ENCODE peak calls at places on chromosomes 2 and 18, in six cellular contexts. X, L, K, T, Y and V are unnamed samples.
A peak's percentile ranks its signal among the peaks of the same experiment; 100 is the strongest.

GRCh38 chr2:168611896-168612650 is 156.0 kb downstream of the CERS6 start:
- DNase-seq in X (no peak), L (no peak), K (no peak), T (no peak), Y (no peak), V (no peak)

GRCh38 chr2:196318517-196319377 is 147.4 kb upstream of the STK17B start:
- DNase-seq in X (no peak), L (no peak), K (no peak), T (no peak), Y (no peak), V (no peak)

GRCh38 chr2:37366773-37367172 is 22.3 kb downstream of the QPCT start:
- DNase-seq in X (no peak), L (no peak), K (no peak), T (no peak), Y (no peak), V (no peak)

GRCh38 chr2:134217924-134218323 is 35.9 kb upstream of the MGAT5 start:
- DNase-seq in X (no peak), L (no peak), K (no peak), T (no peak), Y (peak; percentile 17), V (no peak)

GRCh38 chr2:178413472-178414265 is 37.3 kb downstream of the PRKRA start:
- DNase-seq in X (peak; percentile 69), L (peak; percentile 81), K (peak; percentile 35), T (peak; percentile 89), Y (peak; percentile 81), V (peak; percentile 86)

GRCh38 chr2:174863183-174863582 is 98.9 kb upstream of the CHRNA1 start:
- DNase-seq in X (no peak), L (no peak), K (no peak), T (no peak), Y (no peak), V (no peak)

GRCh38 chr18:23237524-23238151 is 102.4 kb downstream of the CABLES1 start:
- DNase-seq in X (peak; percentile 45), L (peak; percentile 87), K (no peak), T (peak; percentile 85), Y (peak; percentile 56), V (peak; percentile 45)

GRCh38 chr2:168245074-168245825 is 2.1 kb downstream of the STK39 start:
- DNase-seq in X (no peak), L (no peak), K (no peak), T (no peak), Y (no peak), V (no peak)

GRCh38 chr2:19187323-19188020 is 171.0 kb downstream of the OSR1 start:
- DNase-seq in X (no peak), L (no peak), K (no peak), T (no peak), Y (no peak), V (no peak)

GRCh38 chr2:85853499-85854165 is 35.2 kb downstream of the ST3GAL5 start:
- DNase-seq in X (no peak), L (no peak), K (no peak), T (no peak), Y (peak; percentile 61), V (no peak)

GRCh38 chr2:101418704-101419663 is 31.7 kb upstream of the CREG2 start:
- DNase-seq in X (peak; percentile 22), L (peak; percentile 69), K (no peak), T (peak; percentile 73), Y (peak; percentile 82), V (peak; percentile 84)

GRCh38 chr2:61670591-61671503 is 132.7 kb upstream of the XPO1 start:
- DNase-seq in X (peak; percentile 2), L (no peak), K (no peak), T (peak; percentile 79), Y (peak; percentile 47), V (peak; percentile 23)

GRCh38 chr2:14884651-14885050 is 252.1 kb downstream of the LRATD1 start:
- DNase-seq in X (no peak), L (no peak), K (no peak), T (no peak), Y (no peak), V (no peak)

GRCh38 chr2:176395273-176395854 is 126.1 kb downstream of the MTX2 start:
- DNase-seq in X (no peak), L (no peak), K (no peak), T (no peak), Y (no peak), V (no peak)

GRCh38 chr2:190859347-190860297 is 21.0 kb upstream of the GLS start:
- DNase-seq in X (no peak), L (no peak), K (no peak), T (no peak), Y (no peak), V (peak; percentile 30)

GRCh38 chr2:67694464-67694863 is 297.3 kb downstream of the ETAA1 start:
- DNase-seq in X (no peak), L (no peak), K (peak; percentile 30), T (no peak), Y (no peak), V (peak; percentile 50)

GRCh38 chr2:11411768-11412448 is 54.1 kb downstream of the E2F6 start:
- DNase-seq in X (no peak), L (peak; percentile 76), K (no peak), T (peak; percentile 72), Y (no peak), V (peak; percentile 88)